ENCODE peak calls at places on chromosomes 3 and 15, in four cellular contexts. One of them, this sample, is unnamed.

GRCh38 chr15:43776101-43776717 is 557 bp downstream of the ELL3 start:
- DNase-seq in AG10803: no peak
- DNase-seq in GM12865: peak
- DNase-seq in mesendoderm: peak
- DNase-seq in this sample: no peak

GRCh38 chr3:161310649-161311423 is 60.5 kb downstream of the SPTSSB start:
- DNase-seq in AG10803: no peak
- DNase-seq in GM12865: peak
- DNase-seq in mesendoderm: no peak
- DNase-seq in this sample: no peak

GRCh38 chr3:178435575-178435974 is 100.7 kb upstream of the KCNMB2 start:
- DNase-seq in AG10803: no peak
- DNase-seq in GM12865: no peak
- DNase-seq in mesendoderm: no peak
- DNase-seq in this sample: no peak

GRCh38 chr3:58999134-58999778 is 50.6 kb downstream of the CFAP20DC start:
- DNase-seq in AG10803: peak
- DNase-seq in GM12865: no peak
- DNase-seq in mesendoderm: peak
- DNase-seq in this sample: no peak

GRCh38 chr15:63331456-63331855 is 50.2 kb downstream of the CA12 start:
- DNase-seq in AG10803: no peak
- DNase-seq in GM12865: no peak
- DNase-seq in mesendoderm: no peak
- DNase-seq in this sample: no peak

GRCh38 chr3:20511863-20512262 is 325.9 kb upstream of the SGO1 start:
- DNase-seq in AG10803: peak
- DNase-seq in GM12865: peak
- DNase-seq in mesendoderm: peak
- DNase-seq in this sample: peak

GRCh38 chr3:154188846-154189245 is 67.7 kb downstream of the ARHGEF26 start:
- DNase-seq in AG10803: no peak
- DNase-seq in GM12865: no peak
- DNase-seq in mesendoderm: no peak
- DNase-seq in this sample: no peak

GRCh38 chr15:70023769-70024491 is 73.8 kb downstream of the TLE3 start:
- DNase-seq in AG10803: peak
- DNase-seq in GM12865: peak
- DNase-seq in mesendoderm: no peak
- DNase-seq in this sample: no peak

GRCh38 chr3:31423522-31423921 is 109.2 kb upstream of the STT3B start:
- DNase-seq in AG10803: peak
- DNase-seq in GM12865: peak
- DNase-seq in mesendoderm: no peak
- DNase-seq in this sample: peak

GRCh38 chr3:15329058-15330005 is 3.1 kb downstream of the SH3BP5 start:
- DNase-seq in AG10803: no peak
- DNase-seq in GM12865: no peak
- DNase-seq in mesendoderm: no peak
- DNase-seq in this sample: no peak

GRCh38 chr3:135560847-135561246 is 404.7 kb upstream of the PPP2R3A start:
- DNase-seq in AG10803: no peak
- DNase-seq in GM12865: no peak
- DNase-seq in mesendoderm: no peak
- DNase-seq in this sample: no peak

GRCh38 chr15:31405200-31405929 is 78.7 kb downstream of the KLF13 start:
- DNase-seq in AG10803: no peak
- DNase-seq in GM12865: no peak
- DNase-seq in mesendoderm: no peak
- DNase-seq in this sample: no peak

GRCh38 chr3:45965281-45966052 is 22.2 kb downstream of the CXCR6 start:
- DNase-seq in AG10803: no peak
- DNase-seq in GM12865: peak
- DNase-seq in mesendoderm: no peak
- DNase-seq in this sample: no peak

DNA sequence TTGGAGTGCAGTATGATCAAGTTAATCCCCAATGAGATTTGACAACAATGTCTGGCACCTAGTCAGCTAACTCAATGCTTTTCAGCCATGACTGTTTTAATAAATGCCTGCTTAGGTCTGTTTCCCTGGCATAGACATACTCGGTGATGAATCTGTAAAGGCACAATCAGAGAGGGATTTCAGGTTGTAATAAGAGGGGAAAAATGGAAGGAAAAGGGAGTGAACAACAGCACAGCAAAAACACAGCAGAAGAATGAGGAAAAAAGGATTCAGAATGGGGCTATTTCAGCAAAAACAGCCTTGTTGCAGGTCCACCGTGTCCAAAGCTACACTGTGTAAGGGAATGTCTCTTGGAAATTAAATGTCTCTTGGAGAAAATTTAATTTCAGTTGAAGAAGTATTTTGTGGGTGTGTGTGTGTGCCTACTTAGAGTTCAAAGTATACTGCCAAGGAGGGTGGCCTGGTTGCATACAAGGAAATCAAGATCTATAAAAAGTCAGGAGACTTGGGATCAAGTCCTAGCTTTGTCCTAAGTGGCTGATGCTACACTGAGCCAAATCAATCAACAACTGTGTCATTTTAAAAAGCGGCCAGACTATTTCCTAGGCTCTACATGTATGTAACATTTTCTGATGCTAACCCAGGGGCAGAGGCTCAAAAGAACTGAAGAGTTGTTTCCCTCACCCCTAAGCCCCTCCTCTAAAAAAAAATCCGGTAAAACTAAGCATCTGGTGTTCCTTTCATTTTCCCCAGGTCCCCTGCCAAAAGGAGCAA is 19.1 kb upstream of the CHD2 start:
- DNase-seq in AG10803: no peak
- DNase-seq in GM12865: no peak
- DNase-seq in mesendoderm: no peak
- DNase-seq in this sample: no peak
- H3K4me3 ChIP-seq in AG10803: no peak
- H3K4me3 ChIP-seq in GM12865: no peak
- H3K4me3 ChIP-seq in mesendoderm: no peak
- H3K4me3 ChIP-seq in this sample: peak

DNA sequence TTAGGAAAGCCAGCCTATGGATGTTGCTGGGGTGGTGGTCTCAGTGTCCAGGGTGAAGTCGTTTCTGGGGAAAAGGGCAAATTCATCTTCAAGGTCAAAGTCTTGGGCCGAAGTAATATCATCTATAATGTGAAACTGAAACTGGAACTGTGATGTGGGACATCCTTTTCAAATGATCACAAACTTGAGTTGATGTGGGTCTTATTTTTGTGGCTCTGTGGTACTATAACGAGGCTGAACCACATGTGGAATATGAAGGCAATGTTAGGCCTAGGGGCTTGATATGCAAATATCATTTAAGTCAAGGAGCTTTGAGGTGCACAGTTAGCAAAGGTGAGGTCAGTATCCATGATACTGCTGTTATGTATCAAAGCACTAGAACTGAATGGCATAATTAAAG is 1.5 kb upstream of the CD200R1L start:
- DNase-seq in AG10803: no peak
- DNase-seq in GM12865: peak
- DNase-seq in mesendoderm: no peak
- DNase-seq in this sample: no peak
- H3K4me3 ChIP-seq in AG10803: no peak
- H3K4me3 ChIP-seq in GM12865: no peak
- H3K4me3 ChIP-seq in mesendoderm: no peak
- H3K4me3 ChIP-seq in this sample: no peak

GRCh38 chr3:54653456-54654195 is 274.2 kb downstream of the LRTM1 start:
- DNase-seq in AG10803: no peak
- DNase-seq in GM12865: peak
- DNase-seq in mesendoderm: no peak
- DNase-seq in this sample: no peak

GRCh38 chr3:54660599-54661210 is 267.2 kb downstream of the LRTM1 start:
- DNase-seq in AG10803: peak
- DNase-seq in GM12865: no peak
- DNase-seq in mesendoderm: no peak
- DNase-seq in this sample: no peak

GRCh38 chr3:54649551-54649950 is 278.3 kb downstream of the LRTM1 start:
- DNase-seq in AG10803: no peak
- DNase-seq in GM12865: no peak
- DNase-seq in mesendoderm: no peak
- DNase-seq in this sample: peak

GRCh38 chr3:54659347-54659746 is 268.5 kb downstream of the LRTM1 start:
- DNase-seq in AG10803: no peak
- DNase-seq in GM12865: no peak
- DNase-seq in mesendoderm: no peak
- DNase-seq in this sample: no peak

DNA sequence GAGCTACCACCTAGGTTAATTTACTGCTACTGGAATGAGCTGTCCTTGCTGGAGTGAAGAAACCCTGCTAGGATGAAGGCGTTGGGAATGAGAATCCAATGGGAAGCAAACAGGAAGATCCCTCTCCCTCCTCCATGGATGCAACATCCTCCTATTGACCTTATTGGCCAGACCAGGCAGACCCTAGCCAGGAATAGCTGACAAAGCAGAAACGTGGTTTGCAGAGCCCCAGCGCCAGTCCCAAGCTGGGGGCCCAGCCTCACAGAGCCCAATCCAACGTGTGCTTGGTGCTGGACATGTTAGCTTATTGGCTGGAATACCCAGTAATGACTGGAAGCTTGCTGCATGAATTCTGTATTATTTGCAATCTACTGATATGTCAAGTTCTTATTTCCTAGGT is 273.1 kb downstream of the LRTM1 start:
- DNase-seq in AG10803: no peak
- DNase-seq in GM12865: no peak
- DNase-seq in mesendoderm: no peak
- DNase-seq in this sample: no peak
- H3K4me3 ChIP-seq in AG10803: no peak
- H3K4me3 ChIP-seq in GM12865: no peak
- H3K4me3 ChIP-seq in mesendoderm: no peak
- H3K4me3 ChIP-seq in this sample: no peak

DNA sequence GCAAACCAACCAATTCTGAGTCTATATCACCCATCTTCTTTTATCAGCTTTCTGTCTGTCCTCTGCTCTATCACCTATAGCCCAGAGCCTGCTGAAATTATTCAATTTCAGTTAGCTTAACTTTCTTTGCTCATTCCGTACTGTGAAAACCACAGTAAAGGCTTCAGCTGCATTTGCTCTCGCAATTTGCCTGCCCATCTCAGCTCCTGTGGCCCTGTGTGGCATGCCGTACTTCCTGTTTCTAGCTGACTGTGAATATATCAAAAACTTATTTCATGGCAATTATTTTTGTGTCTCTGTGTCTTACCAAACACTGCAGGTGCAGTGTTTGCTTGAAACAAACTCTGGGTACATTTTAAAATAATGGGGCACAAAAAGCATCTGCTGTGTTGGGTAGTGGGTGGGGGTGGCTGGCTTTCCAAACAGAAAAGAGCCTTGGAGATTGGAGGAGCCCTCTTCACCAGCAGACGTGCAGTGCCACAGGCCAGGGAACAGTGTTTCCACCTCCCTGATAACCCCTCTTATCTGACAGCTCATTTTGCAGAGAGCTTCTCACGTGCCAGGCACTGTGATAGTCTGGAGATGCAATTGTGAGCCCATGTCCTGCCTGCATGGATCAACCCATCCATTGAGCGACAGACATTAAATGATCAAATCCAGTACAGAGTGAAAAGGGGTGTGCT is 45.2 kb downstream of the GASK1A start:
- DNase-seq in AG10803: no peak
- DNase-seq in GM12865: no peak
- DNase-seq in mesendoderm: peak
- DNase-seq in this sample: no peak
- H3K4me3 ChIP-seq in AG10803: no peak
- H3K4me3 ChIP-seq in GM12865: no peak
- H3K4me3 ChIP-seq in mesendoderm: no peak
- H3K4me3 ChIP-seq in this sample: no peak

GRCh38 chr3:41202834-41203345 is 3.6 kb downstream of the CTNNB1 start:
- DNase-seq in AG10803: peak
- DNase-seq in GM12865: peak
- DNase-seq in mesendoderm: peak
- DNase-seq in this sample: peak
- H3K4me3 ChIP-seq in AG10803: no peak
- H3K4me3 ChIP-seq in GM12865: peak
- H3K4me3 ChIP-seq in mesendoderm: no peak
- H3K4me3 ChIP-seq in this sample: no peak

DNA sequence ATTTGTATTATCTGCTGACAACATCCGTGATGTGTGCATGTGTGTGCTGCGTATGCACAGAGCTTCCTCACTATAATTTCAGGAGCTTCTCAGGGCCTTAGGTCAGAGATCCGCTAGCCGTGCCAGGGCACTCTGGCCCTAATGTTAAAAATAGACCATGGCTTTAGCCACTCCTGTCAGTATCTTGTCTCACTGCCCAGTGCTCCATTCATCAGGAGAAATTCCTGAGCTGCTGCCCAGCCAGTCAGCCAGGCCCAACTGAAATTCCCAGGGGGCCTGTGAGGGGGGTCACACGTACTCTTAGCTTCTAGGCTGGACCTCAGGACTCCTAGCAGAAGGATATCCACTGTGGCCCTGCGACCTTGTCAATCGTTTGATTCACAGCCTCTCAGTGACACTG is 70.0 kb upstream of the ABHD2 start:
- DNase-seq in AG10803: peak
- DNase-seq in GM12865: no peak
- DNase-seq in mesendoderm: no peak
- DNase-seq in this sample: no peak
- H3K4me3 ChIP-seq in AG10803: no peak
- H3K4me3 ChIP-seq in GM12865: no peak
- H3K4me3 ChIP-seq in mesendoderm: no peak
- H3K4me3 ChIP-seq in this sample: no peak

This sample was measured in WERI-Rb-1.